ENCODE peak calls at places on chromosomes 11 and 22, in ten cellular contexts. F is coronary artery, O is AG09309, G is HFFc6, Q is epithelial cell of esophagus, M is GM13977, H is brain microvascular endothelial cell, P is K562, J is fibroblast of pulmonary artery, A is dorsolateral prefrontal cortex. R is an unnamed sample.
A peak's percentile ranks its signal among the peaks of the same experiment; 100 is the strongest.

GRCh38 chr11:65907878-65908277 is 7.7 kb upstream of the FOSL1 start:
- DNase-seq in H (no peak), A (no peak), J (no peak), M (no peak), O (no peak), Q (no peak), F (no peak), P (no peak), G (no peak), R (no peak)

GRCh38 chr11:134663506-134664313 is 251.7 kb upstream of the B3GAT1 start:
- DNase-seq in M (no peak), J (no peak), F (peak; percentile 59), G (no peak), P (no peak), A (no peak), O (no peak), H (no peak), Q (no peak), R (no peak)

GRCh38 chr11:26761382-26761781 is 39.5 kb upstream of the SLC5A12 start:
- DNase-seq in A (no peak), M (no peak), H (no peak), Q (peak; percentile 10), J (no peak), O (no peak), F (no peak), P (no peak), G (no peak), R (no peak)

GRCh38 chr11:117435296-117435695 is 107.6 kb downstream of the CEP164 start:
- DNase-seq in P (no peak), Q (no peak), O (no peak), A (no peak), M (no peak), F (no peak), J (no peak), G (no peak), H (no peak), R (no peak)

GRCh38 chr11:8593935-8594909 is at the start of gene STK33:
- DNase-seq in H (no peak), O (no peak), M (peak; percentile 91), G (no peak), P (peak; percentile 19), Q (peak; percentile 18), F (no peak), A (no peak), J (peak; percentile 29), R (no peak)

GRCh38 chr11:15293975-15294374 is 179.3 kb downstream of the INSC start:
- DNase-seq in M (no peak), J (no peak), A (no peak), Q (no peak), G (no peak), F (no peak), O (no peak), P (no peak), H (no peak), R (no peak)

GRCh38 chr11:118522571-118523072 is 4.7 kb upstream of the TTC36 start:
- DNase-seq in O (no peak), Q (peak; percentile 57), F (no peak), A (no peak), G (peak; percentile 26), H (peak; percentile 14), J (peak; percentile 57), P (peak; percentile 44), M (no peak), R (peak; percentile 29)

GRCh38 chr11:28794405-28794804 is 686.2 kb downstream of the METTL15 start:
- DNase-seq in Q (no peak), P (no peak), M (no peak), O (no peak), F (no peak), H (no peak), J (no peak), G (no peak), A (no peak), R (peak; percentile 11)

DNA sequence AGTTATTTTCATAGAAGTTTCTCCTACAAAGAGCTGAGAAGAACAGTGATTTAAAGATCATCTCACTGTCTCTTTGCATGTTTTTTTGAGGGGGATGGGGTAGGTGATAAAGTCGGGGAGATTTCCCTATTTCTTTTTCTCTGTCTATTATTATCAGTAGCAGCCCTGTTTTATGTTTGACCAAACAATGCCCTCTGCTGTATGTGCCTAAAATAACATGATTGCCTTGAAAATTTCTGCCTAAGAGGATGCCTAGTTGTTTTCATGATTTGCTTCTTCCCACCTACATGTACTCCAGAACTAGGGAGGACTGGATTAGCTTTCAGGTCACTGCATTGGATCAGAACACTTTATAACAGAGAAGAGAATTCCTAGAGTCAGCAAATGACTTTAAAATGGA is 1330.2 kb downstream of the LRRC4C start:
- DNase-seq in P (no peak), G (no peak), F (no peak), A (no peak), Q (peak; percentile 4), M (peak; percentile 3), O (no peak), H (no peak), J (peak; percentile 3), R (peak; percentile 34)
- TF ChIP-seq CTCF in P (no peak), G (no peak), F (no peak), A (peak; percentile 59), Q (no peak), M (peak; percentile 35), O (no peak), H (no peak), J (no peak), R (peak; percentile 57)

GRCh38 chr22:38986629-38987028 is 4.5 kb downstream of the APOBEC3B start:
- DNase-seq in Q (no peak), A (no peak), F (no peak), O (no peak), P (no peak), G (no peak), H (no peak), J (no peak), M (no peak), R (no peak)

GRCh38 chr22:38981659-38982007 is 514 bp upstream of the APOBEC3B start:
- DNase-seq in O (no peak), A (no peak), J (no peak), P (no peak), F (no peak), G (no peak), H (no peak), Q (peak; percentile 5), M (no peak), R (peak; percentile 9)

GRCh38 chr22:38984224-38984623 is 2.1 kb downstream of the APOBEC3B start:
- DNase-seq in Q (no peak), M (no peak), H (no peak), A (no peak), F (no peak), G (no peak), J (no peak), P (no peak), O (no peak), R (no peak)

GRCh38 chr22:38982008-38982927 is at the start of gene APOBEC3B:
- DNase-seq in G (peak; percentile 92), Q (peak; percentile 97), M (peak; percentile 88), P (peak; percentile 76), F (peak; percentile 89), A (peak; percentile 43), O (peak; percentile 70), J (peak; percentile 89), H (peak; percentile 80), R (peak; percentile 98)

GRCh38 chr22:38981005-38981658 is 1.0 kb upstream of the APOBEC3B start:
- DNase-seq in J (peak; percentile 18), F (no peak), O (no peak), Q (peak; percentile 82), H (no peak), G (peak; percentile 15), M (no peak), A (no peak), P (peak; percentile 62), R (peak; percentile 72)
- TF ChIP-seq CTCF in J (peak; percentile 24), F (no peak), O (peak; percentile 28), Q (peak; percentile 56), H (peak; percentile 47), G (peak; percentile 69), M (peak; percentile 41), A (no peak), P (peak; percentile 49), R (peak; percentile 35)

GRCh38 chr11:34891611-34892010 is 24.6 kb downstream of the APIP start:
- DNase-seq in J (no peak), Q (no peak), M (no peak), A (no peak), F (no peak), H (no peak), O (no peak), G (no peak), P (no peak), R (no peak)

GRCh38 chr11:34886609-34887008 is 29.6 kb downstream of the APIP start:
- DNase-seq in F (no peak), G (no peak), M (no peak), J (no peak), O (no peak), Q (peak; percentile 67), H (no peak), A (no peak), P (no peak), R (no peak)

GRCh38 chr11:34887260-34887659 is 28.9 kb downstream of the APIP start:
- DNase-seq in G (no peak), P (no peak), A (no peak), M (no peak), H (no peak), Q (no peak), F (no peak), J (no peak), O (no peak), R (no peak)

GRCh38 chr11:34890812-34891211 is 25.4 kb downstream of the APIP start:
- DNase-seq in G (peak; percentile 21), Q (peak; percentile 62), M (peak; percentile 16), A (no peak), F (no peak), O (no peak), J (peak; percentile 71), H (peak; percentile 6), P (no peak), R (peak; percentile 64)

DNA sequence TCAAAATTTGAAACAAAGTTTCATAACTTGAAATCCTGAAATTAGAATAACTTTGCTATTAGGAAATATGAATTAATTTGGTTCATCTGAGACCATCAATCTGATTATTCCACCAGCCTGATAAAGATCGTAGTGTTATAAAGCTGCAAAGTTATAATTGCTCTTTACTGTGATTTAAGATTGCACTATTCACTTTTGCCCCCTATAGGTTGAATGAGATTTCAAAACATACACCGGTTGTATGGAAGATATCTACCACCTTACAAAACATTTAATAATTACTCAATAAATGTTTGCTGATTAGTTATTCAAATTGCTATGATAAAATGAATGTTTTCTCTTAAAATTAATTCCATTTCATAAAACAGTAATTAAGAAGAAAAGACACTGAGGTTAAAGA is 26.1 kb downstream of the APIP start:
- DNase-seq in A (no peak), Q (peak; percentile 42), H (no peak), M (no peak), G (no peak), F (no peak), J (peak; percentile 17), O (no peak), P (no peak), R (peak; percentile 27)
- TF ChIP-seq CTCF in A (peak; percentile 49), Q (peak; percentile 37), H (peak; percentile 6), M (peak; percentile 38), G (peak; percentile 69), F (no peak), J (peak; percentile 40), O (peak; percentile 10), P (no peak), R (no peak)

DNA sequence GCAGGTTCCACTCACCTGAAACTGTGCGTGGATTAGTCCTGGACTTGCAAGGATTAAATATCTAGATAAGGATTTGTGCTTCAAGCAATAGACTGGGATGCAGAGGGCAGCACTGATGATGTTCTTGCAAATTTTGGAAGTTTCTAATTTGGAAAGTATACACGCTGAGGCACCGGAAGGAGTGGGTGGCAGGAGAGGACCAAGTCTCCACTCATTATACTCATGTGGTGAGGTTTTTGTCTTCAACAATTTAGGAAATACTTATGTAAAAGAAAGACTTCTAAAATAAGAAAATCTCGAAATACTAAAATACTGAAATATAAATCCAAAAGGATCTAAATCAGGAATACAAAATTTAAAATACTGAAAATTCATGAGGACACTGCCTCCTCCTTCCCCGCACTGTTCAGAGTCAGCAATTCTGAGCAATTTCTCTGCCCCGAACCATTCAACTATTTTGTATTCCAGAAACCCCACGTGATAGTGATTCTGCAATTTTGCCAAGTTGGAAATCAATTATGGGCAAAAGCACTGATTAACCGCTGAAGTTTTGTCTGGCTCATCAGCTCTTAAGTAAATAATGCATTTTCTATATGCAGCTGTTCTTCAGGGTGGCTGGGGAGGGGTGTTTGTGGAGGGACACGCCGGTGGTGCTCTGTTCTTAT is 47.0 kb upstream of the CLMP start:
- DNase-seq in G (no peak), J (no peak), P (no peak), M (no peak), Q (no peak), O (no peak), A (no peak), H (no peak), F (no peak), R (no peak)
- TF ChIP-seq CTCF in G (no peak), J (no peak), P (no peak), M (no peak), Q (no peak), O (no peak), A (no peak), H (no peak), F (no peak), R (no peak)